ENCODE peak calls at places on chromosomes 2 and 18, in seven cellular contexts. D is stimulated activated CD8-positive, alpha-beta memory T cell treated with anti-CD3 and anti-CD28 coated beads, Interleukin-4, amount 100 ng/mL, for 1 hour; P is heart right ventricle; V is astrocyte of the hippocampus; R is endodermal cell; O is dorsolateral prefrontal cortex; Q is fibroblast of the conjunctiva. X is an unnamed sample.

GRCh38 chr2:218988650-218989049 is 3.7 kb upstream of the FEV start:
- DNase-seq in D (no peak), P (no peak), V (no peak), R (no peak), O (no peak), Q (no peak), X (no peak)

GRCh38 chr2:119659601-119660342 is 19.2 kb upstream of the TMEM177 start:
- DNase-seq in D (no peak), P (no peak), V (peak), R (peak), O (peak), Q (no peak), X (peak)

GRCh38 chr2:152542995-152543481 is 174.2 kb downstream of the PRPF40A start:
- DNase-seq in D (no peak), P (no peak), V (peak), R (peak), O (peak), Q (peak), X (no peak)

GRCh38 chr2:16425462-16426336 is 239.9 kb downstream of the CYRIA start:
- DNase-seq in D (no peak), P (peak), V (peak), R (peak), O (no peak), Q (no peak), X (no peak)

GRCh38 chr2:59413751-59414570 is 1139.5 kb downstream of the BCL11A start:
- DNase-seq in D (no peak), P (no peak), V (no peak), R (no peak), O (no peak), Q (no peak), X (no peak)

GRCh38 chr2:192157776-192158175 is 37.0 kb downstream of the TMEFF2 start:
- DNase-seq in D (no peak), P (no peak), V (no peak), R (no peak), O (no peak), Q (no peak), X (no peak)

GRCh38 chr2:102301867-102302362 is 9.4 kb upstream of the IL1RL1 start:
- DNase-seq in D (peak), P (no peak), V (no peak), R (peak), O (no peak), Q (no peak), X (no peak)

GRCh38 chr2:129934044-129934822 is 45.2 kb upstream of the RAB6C start:
- DNase-seq in D (no peak), P (no peak), V (peak), R (peak), O (no peak), Q (no peak), X (no peak)

GRCh38 chr18:59123588-59124369 is 15.9 kb upstream of the SEC11C start:
- DNase-seq in D (no peak), P (no peak), V (peak), R (no peak), O (no peak), Q (peak), X (no peak)

GRCh38 chr2:88632569-88632968 is 5.3 kb upstream of the EIF2AK3 start:
- DNase-seq in D (no peak), P (no peak), V (no peak), R (no peak), O (no peak), Q (no peak), X (no peak)

GRCh38 chr2:195009202-195009601 is 647.8 kb upstream of the SLC39A10 start:
- DNase-seq in D (no peak), P (no peak), V (no peak), R (no peak), O (no peak), Q (no peak), X (peak)

GRCh38 chr18:55579471-55579870 is 8.5 kb downstream of the TCF4 start:
- DNase-seq in D (no peak), P (no peak), V (no peak), R (no peak), O (no peak), Q (no peak), X (no peak)

GRCh38 chr2:1278861-1279260 is 134.4 kb upstream of the TPO start:
- DNase-seq in D (no peak), P (no peak), V (no peak), R (no peak), O (no peak), Q (no peak), X (no peak)

GRCh38 chr2:157746234-157746950 is 117.7 kb upstream of the ACVR1C start:
- DNase-seq in D (no peak), P (no peak), V (peak), R (no peak), O (no peak), Q (no peak), X (no peak)

GRCh38 chr2:118130385-118130784 is 42.1 kb downstream of the INSIG2 start:
- DNase-seq in D (no peak), P (no peak), V (no peak), R (peak), O (no peak), Q (no peak), X (no peak)

GRCh38 chr2:144115892-144116291 is 404.0 kb downstream of the ZEB2 start:
- DNase-seq in D (no peak), P (no peak), V (no peak), R (no peak), O (no peak), Q (no peak), X (no peak)

GRCh38 chr2:231621051-231621879 is 28.6 kb downstream of the TEX44 start:
- DNase-seq in D (no peak), P (peak), V (peak), R (peak), O (no peak), Q (no peak), X (no peak)

GRCh38 chr18:79465392-79465991 is 69.8 kb downstream of the NFATC1 start:
- DNase-seq in D (no peak), P (peak), V (no peak), R (peak), O (no peak), Q (no peak), X (peak)

GRCh38 chr2:189379731-189380261 is 61.5 kb upstream of the WDR75 start:
- DNase-seq in D (no peak), P (no peak), V (peak), R (no peak), O (no peak), Q (no peak), X (no peak)

GRCh38 chr2:74103763-74104162 is 43.9 kb downstream of the BOLA3 start:
- DNase-seq in D (no peak), P (no peak), V (no peak), R (peak), O (no peak), Q (no peak), X (no peak)

GRCh38 chr2:3173031-3173430 is 204.6 kb downstream of the EIPR1 start:
- DNase-seq in D (no peak), P (no peak), V (no peak), R (no peak), O (no peak), Q (no peak), X (no peak)

GRCh38 chr2:68031546-68032160 is 31.2 kb downstream of the C1D start:
- DNase-seq in D (no peak), P (no peak), V (peak), R (no peak), O (no peak), Q (peak), X (no peak)

GRCh38 chr18:29652797-29653196 is 1389.7 kb downstream of the DSC3 start:
- DNase-seq in D (no peak), P (no peak), V (peak), R (no peak), O (no peak), Q (no peak), X (no peak)

GRCh38 chr18:8844721-8845148 is 139.4 kb downstream of the MTCL1 start:
- DNase-seq in D (no peak), P (no peak), V (peak), R (no peak), O (no peak), Q (no peak), X (no peak)

X was measured in glutamatergic neuron.